ENCODE peak calls at places on chromosomes 12 and 14, in four cellular contexts. T is SK-N-SH, D is GM23338, L is HCT116. A is an unnamed sample.

GRCh38 chr12:66063976-66064375 is 66.6 kb downstream of the LLPH start:
- DNase-seq in T (no peak), D (no peak), L (no peak), A (no peak)

GRCh38 chr12:30178948-30179347 is 395.2 kb upstream of the TMTC1 start:
- DNase-seq in T (no peak), D (no peak), L (no peak), A (no peak)

GRCh38 chr12:28611115-28611435 is 420.8 kb downstream of the CCDC91 start:
- DNase-seq in T (no peak), D (no peak), L (peak; percentile 21), A (no peak)

GRCh38 chr14:102727336-102728095 is 49.7 kb upstream of the TRAF3 start:
- DNase-seq in T (no peak), D (no peak), L (no peak), A (no peak)

GRCh38 chr12:100573499-100574261 is at the start of gene GAS2L3:
- DNase-seq in T (peak; percentile 95), D (peak; percentile 91), L (peak; percentile 65), A (peak; percentile 26)

GRCh38 chr14:85319998-85320397 is 209.9 kb upstream of the FLRT2 start:
- DNase-seq in T (no peak), D (no peak), L (no peak), A (no peak)

GRCh38 chr14:103961928-103962578 is 19.7 kb upstream of the RD3L start:
- DNase-seq in T (no peak), D (no peak), L (no peak), A (no peak)

GRCh38 chr12:2251485-2252179 is 198.8 kb downstream of the CACNA1C start:
- DNase-seq in T (no peak), D (peak; percentile 44), L (no peak), A (no peak)

GRCh38 chr12:112422531-112422930 is 3.8 kb downstream of the PTPN11 start:
- DNase-seq in T (no peak), D (peak; percentile 17), L (no peak), A (no peak)

GRCh38 chr12:20601668-20602280 is 93.4 kb upstream of the SLCO1C1 start:
- DNase-seq in T (peak; percentile 22), D (peak; percentile 71), L (peak; percentile 46), A (no peak)

GRCh38 chr12:55935742-55936151 is 4.8 kb downstream of the DGKA start:
- DNase-seq in T (no peak), D (peak; percentile 54), L (no peak), A (no peak)

GRCh38 chr12:68446379-68446778 is 114.2 kb upstream of the MDM1 start:
- DNase-seq in T (no peak), D (peak; percentile 21), L (no peak), A (no peak)

GRCh38 chr14:23538785-23539184 is 12.8 kb downstream of the ZFHX2 start:
- DNase-seq in T (no peak), D (peak; percentile 79), L (no peak), A (no peak)

GRCh38 chr12:100843061-100843460 is 48.5 kb downstream of the ANO4 start:
- DNase-seq in T (no peak), D (no peak), L (no peak), A (no peak)

GRCh38 chr12:113479578-113480335 is 8.1 kb upstream of the LHX5 start:
- DNase-seq in T (peak; percentile 51), D (peak; percentile 92), L (no peak), A (no peak)

GRCh38 chr14:94767321-94767878 is 2.5 kb downstream of the GSC start:
- DNase-seq in T (no peak), D (peak; percentile 54), L (no peak), A (no peak)

GRCh38 chr14:75254381-75254821 is 24.2 kb upstream of the FOS start:
- DNase-seq in T (no peak), D (no peak), L (no peak), A (no peak)

GRCh38 chr14:26863736-26864135 is 265.9 kb upstream of the NOVA1 start:
- DNase-seq in T (no peak), D (no peak), L (no peak), A (no peak)

GRCh38 chr14:56452989-56453388 is 126.6 kb upstream of the TMEM260 start:
- DNase-seq in T (no peak), D (no peak), L (no peak), A (no peak)

GRCh38 chr14:89424241-89424640 is 7.2 kb upstream of the FOXN3 start:
- DNase-seq in T (no peak), D (no peak), L (no peak), A (no peak)

GRCh38 chr12:114858388-114859146 is 174.6 kb upstream of the TBX3 start:
- DNase-seq in T (no peak), D (peak; percentile 70), L (peak; percentile 21), A (no peak)
- TF ChIP-seq REST in T (no peak), D (no peak), L (no peak), A (no peak)

DNA sequence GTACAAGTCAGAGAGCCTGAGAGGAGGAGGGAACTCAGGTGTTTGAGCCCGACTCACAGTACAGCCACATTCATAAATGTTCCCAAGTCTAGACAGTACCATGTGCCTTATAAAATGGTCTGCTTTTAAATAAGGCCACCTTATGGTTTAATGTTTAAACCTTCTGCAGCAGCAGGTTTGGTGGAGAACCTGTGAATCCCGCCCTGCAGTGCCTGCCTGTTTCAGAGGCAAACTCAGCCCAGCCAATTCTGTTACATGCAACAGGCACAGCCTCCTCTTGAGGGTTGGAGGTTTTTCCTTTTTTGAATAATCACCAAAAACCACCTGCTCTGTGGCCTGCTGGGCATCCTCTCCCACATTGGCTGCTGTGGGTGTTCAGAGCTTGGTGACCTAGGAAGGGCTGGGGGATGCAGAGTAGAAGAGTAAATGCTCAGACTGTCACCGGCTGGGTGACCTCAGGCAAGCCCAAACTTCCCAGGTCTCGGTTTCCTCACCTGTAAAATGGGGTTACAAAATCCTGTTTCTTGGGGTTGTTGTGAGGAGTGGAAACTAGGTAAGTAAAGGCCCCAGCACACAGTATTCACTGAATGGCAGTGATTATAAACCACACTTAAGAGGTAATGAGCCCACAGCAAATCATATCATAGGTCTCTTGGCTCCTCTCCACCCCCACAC is 28.0 kb downstream of the NUAK1 start:
- DNase-seq in T (no peak), D (no peak), L (no peak), A (no peak)
- TF ChIP-seq REST in T (no peak), D (no peak), L (no peak), A (no peak)

DNA sequence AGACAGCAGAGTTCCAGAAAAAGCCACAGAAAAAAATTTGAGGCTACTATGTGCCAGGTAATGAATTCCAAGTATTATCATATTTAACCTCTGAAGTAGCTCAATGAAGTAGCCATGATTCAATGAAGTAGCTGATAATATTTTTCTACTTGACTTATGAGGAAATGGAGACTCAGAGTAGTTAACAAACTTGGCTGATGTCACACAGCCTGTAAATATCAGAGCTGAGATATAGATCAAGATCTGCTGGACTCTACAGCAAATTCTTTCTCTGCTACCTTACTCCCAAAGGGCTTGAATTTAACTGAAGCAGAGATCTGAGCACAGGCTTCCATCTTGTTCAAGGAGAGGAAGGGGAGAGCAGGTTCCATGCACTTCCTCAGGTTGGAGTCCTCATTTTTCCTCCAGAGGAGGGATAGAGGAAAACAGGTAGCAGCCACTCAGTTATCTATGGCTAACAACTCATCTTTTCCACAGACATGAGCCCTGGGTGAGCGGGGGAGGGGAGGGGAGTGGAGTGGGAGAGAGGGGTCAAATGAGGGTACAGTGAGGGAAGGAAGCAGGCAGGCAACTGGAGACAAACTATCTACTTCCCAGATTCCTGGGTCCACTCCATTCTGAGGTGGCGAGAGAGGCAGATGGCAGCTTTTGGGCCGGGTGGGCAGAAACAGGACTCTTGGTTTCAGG is 2.4 kb upstream of the ZNF385A start:
- DNase-seq in T (no peak), D (no peak), L (no peak), A (no peak)
- TF ChIP-seq REST in T (no peak), D (no peak), L (no peak), A (no peak)

DNA sequence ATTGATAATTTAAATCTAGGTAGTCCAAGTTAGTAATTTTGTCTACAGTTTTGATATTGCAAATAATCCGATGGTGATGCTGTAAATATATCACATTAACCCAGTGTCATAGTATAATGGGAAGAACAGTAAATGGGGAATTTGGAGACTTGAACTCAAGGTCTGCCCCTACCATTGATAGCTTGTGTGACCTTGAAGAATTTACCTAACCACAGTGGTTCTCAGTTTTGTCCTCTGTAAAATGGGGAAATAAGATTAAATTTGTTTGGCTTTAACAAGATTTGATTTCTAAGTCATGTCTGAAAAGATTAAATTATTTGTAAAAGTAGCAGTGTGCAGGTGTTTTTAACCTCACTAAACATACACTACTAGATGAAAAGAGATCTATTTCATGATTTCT is 100.9 kb downstream of the UNC79 start:
- DNase-seq in T (no peak), D (no peak), L (no peak), A (no peak)
- TF ChIP-seq REST in T (no peak), D (no peak), L (no peak), A (no peak)

GRCh38 chr12:7937867-7938506 is 2.0 kb upstream of the SLC2A3 start:
- DNase-seq in T (no peak), D (peak; percentile 53), L (no peak), A (no peak)

GRCh38 chr12:7934153-7934552 is 1.8 kb downstream of the SLC2A3 start:
- DNase-seq in T (no peak), D (no peak), L (no peak), A (no peak)

GRCh38 chr12:7935464-7935772 is 569 bp downstream of the SLC2A3 start:
- DNase-seq in T (no peak), D (no peak), L (no peak), A (no peak)

GRCh38 chr12:7934560-7935463 is 1.2 kb downstream of the SLC2A3 start:
- DNase-seq in T (no peak), D (no peak), L (no peak), A (no peak)

DNA sequence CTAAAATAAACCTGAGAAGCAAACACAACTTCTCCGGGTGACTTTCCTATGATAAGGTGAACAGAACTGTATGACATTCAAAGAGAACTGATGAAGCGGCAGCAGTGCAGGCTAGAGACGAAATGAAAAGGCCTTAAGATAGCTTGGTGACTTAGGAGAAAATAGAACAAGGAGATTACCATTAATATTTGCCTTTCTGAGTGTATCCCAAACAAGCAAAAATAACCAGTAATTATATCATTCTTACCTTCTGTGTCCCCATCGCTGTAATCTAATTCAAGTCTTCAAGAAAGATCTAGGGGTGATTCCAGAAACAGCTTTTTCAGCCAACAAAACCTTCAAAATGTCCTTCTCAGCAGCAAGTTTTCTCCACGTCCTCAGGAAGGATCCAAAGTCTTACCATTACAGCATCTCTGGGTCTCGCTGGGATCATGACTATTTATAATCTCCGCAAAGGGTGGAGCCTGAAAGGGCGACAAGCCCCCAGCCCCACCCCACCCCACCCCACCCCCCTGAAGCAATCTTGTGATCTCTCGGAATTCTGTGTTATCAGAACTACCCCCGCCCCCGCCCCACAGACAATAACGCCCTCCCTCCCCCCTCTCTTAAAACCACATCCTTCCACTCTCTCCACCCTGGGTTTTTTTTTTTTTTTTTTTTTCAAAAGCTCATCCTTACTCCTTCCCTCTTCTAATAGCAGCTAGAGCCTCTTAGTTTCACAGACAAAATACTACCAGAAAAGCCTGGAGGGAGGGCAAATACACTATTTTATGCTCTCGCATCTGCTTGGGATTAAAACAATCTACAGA is at the start of gene SLC2A3:
- DNase-seq in T (peak; percentile 43), D (peak; percentile 90), L (no peak), A (peak; percentile 28)
- TF ChIP-seq REST in T (no peak), D (no peak), L (no peak), A (no peak)

DNA sequence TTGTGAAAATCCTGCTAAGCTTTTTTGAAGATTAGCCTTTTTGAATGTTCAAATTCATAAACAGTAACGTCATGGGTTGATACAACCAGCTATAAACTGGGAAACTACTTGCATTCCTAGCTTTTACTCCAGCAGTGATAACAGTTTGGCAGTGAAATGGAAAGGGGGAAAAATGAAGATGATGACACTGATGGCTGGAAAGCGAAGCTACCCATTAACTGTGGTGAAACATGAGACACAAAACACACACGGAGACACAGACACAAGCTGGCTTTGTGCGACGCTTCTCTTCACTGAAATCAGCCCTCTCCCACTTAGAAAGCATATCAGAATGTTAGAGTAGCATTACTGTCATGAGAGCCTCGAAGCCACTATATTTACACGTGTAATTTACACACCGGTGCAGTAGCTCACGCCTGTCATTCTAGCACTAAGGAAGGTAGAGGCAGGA is 15.7 kb downstream of the VPS37B start:
- DNase-seq in T (no peak), D (no peak), L (no peak), A (no peak)
- TF ChIP-seq REST in T (no peak), D (no peak), L (no peak), A (no peak)